ENCODE peak calls at places on chromosomes 4 and X, in four cellular contexts. Y is HepG2, E is K562, R is HEK293T. K is an unnamed sample.
A peak's percentile ranks its signal among the peaks of the same experiment; 100 is the strongest.

GRCh38 chr4:26860922-26861433 is 337 bp downstream of the STIM2 start:
- DNase-seq in R (peak; percentile 13), E (no peak), Y (peak; percentile 10), K (peak; percentile 55)

GRCh38 chrX:152821145-152821765 is 9.3 kb downstream of the CETN2 start:
- DNase-seq in E (peak; percentile 53), R (peak; percentile 75), Y (peak; percentile 23), K (peak; percentile 65)

GRCh38 chr4:109875106-109875505 is 27.2 kb downstream of the LRIT3 start:
- DNase-seq in Y (no peak), E (no peak), R (no peak), K (no peak)

GRCh38 chr4:48570646-48571220 is 80.7 kb downstream of the ZAR1 start:
- DNase-seq in Y (no peak), E (no peak), R (no peak), K (no peak)

GRCh38 chrX:48831909-48832291 is 3.5 kb downstream of the PCSK1N start:
- DNase-seq in E (no peak), R (no peak), Y (no peak), K (peak; percentile 55)

GRCh38 chr4:98284640-98285046 is 23.5 kb downstream of the RAP1GDS1 start:
- DNase-seq in E (no peak), R (peak; percentile 23), Y (no peak), K (peak; percentile 31)

GRCh38 chrX:67555578-67556203 is 11.9 kb downstream of the AR start:
- DNase-seq in R (peak; percentile 48), Y (peak; percentile 8), E (peak; percentile 30), K (peak; percentile 41)

GRCh38 chr4:110265001-110265400 is 66.6 kb upstream of the ELOVL6 start:
- DNase-seq in Y (no peak), E (no peak), R (no peak), K (no peak)

GRCh38 chr4:2250003-2250763 is 8.3 kb upstream of the HAUS3 start:
- DNase-seq in E (no peak), Y (no peak), R (no peak), K (no peak)

GRCh38 chr4:23874536-23874901 is 15.3 kb downstream of the PPARGC1A start:
- DNase-seq in Y (peak; percentile 36), R (no peak), E (no peak), K (no peak)

GRCh38 chr4:112852586-112852985 is 196.9 kb upstream of the ANK2 start:
- DNase-seq in Y (no peak), E (no peak), R (no peak), K (no peak)

GRCh38 chr4:7980036-7980435 is 40.4 kb upstream of the AFAP1 start:
- DNase-seq in R (no peak), E (no peak), Y (no peak), K (no peak)

GRCh38 chr4:137524642-137525384 is 7.5 kb downstream of the PCDH18 start:
- DNase-seq in E (no peak), R (no peak), Y (no peak), K (no peak)

GRCh38 chrX:148567229-148567628 is 66.8 kb downstream of the AFF2 start:
- DNase-seq in R (no peak), Y (no peak), E (peak; percentile 19), K (no peak)

GRCh38 chr4:118352843-118353373 is at the start of gene PRSS12:
- DNase-seq in E (peak; percentile 51), R (peak; percentile 83), Y (peak; percentile 28), K (peak; percentile 87)
- TF ChIP-seq ELF4 in E (no peak), R (no peak), Y (no peak), K (no peak)

DNA sequence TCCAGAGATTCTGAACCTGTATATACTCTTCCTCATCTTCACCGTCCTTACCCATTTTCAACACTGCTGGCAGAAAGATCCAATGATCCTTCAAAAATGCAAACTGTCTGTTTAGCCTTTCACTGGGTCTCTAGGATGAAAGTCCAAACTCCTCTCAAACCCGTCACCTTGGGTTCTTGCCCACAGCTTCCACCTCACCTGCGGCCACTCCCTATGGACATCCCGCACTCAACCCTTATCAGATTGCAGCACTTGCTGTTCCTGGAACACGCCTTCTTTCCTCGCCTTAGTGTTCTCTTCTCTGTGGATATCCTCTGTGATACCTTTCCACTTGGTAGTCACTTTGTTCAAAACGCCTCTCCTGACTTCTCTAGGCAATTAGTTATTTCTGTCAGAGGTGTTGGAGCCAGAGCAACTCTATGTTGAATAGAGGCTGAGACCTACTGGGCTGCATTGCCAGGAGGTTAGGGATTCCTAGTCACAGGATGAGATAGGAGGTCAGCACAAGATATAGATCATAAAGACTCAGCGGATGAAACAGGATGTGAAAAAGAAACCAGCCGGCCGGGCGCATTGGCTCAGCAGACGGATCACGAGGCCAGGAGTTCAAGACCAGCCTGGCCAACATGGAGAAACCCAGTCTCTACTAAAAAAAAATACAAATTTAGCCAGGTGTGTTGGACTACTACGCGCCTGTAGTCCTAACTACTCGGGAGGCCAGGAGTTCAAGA is 4.2 kb upstream of the NOCT start:
- DNase-seq in E (peak; percentile 20), Y (no peak), R (no peak), K (no peak)
- TF ChIP-seq ELF4 in E (no peak), Y (no peak), R (no peak), K (no peak)

DNA sequence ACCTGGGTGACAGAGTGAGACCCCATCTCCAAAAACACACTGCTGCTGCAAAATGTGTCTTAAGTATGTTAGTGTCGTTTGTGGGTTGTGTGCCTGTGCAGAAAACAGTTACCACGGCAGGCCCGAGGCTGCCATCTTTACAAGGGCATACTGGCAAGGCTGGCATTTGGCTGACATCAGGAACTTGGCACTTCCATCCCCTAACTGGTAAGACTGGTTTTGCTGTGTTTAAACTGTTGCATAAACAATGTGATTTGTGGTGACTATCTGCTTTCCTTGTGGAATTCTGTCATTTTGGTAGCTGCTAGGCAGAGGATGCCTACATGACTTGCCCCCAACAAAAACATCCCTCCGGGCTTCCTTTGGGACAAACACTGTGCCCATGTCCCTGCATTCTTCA is 12.3 kb downstream of the LRP2BP start:
- DNase-seq in E (no peak), R (no peak), Y (no peak), K (no peak)
- TF ChIP-seq ELF4 in E (no peak), R (no peak), Y (no peak), K (no peak)

GRCh38 chr4:118905546-118905945 is 16.9 kb downstream of the SYNPO2 start:
- DNase-seq in Y (no peak), E (peak; percentile 11), R (no peak), K (no peak)
- TF ChIP-seq ELF4 in Y (no peak), E (no peak), R (no peak), K (no peak)

DNA sequence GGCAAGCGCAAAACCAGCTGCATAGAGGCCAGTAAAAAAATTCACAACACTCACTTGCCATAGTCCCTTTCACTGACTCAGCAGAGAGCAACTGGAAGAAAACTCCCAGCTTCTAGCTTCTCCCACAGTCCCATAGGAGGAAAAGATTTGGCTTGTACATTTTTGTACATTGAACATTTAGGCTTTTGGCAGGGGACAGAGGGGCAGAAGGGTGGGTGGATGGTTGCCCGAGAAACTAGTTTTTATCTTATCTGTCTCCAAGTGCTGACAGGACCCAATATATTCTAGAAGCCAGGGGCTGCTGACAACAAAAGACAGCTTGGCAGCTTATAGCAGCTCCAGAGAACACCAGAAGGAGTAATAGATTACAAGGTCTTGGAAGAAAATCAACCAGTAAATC is 124.7 kb downstream of the NDST3 start:
- DNase-seq in E (no peak), Y (no peak), R (no peak), K (no peak)
- TF ChIP-seq ELF4 in E (no peak), Y (no peak), R (no peak), K (no peak)

DNA sequence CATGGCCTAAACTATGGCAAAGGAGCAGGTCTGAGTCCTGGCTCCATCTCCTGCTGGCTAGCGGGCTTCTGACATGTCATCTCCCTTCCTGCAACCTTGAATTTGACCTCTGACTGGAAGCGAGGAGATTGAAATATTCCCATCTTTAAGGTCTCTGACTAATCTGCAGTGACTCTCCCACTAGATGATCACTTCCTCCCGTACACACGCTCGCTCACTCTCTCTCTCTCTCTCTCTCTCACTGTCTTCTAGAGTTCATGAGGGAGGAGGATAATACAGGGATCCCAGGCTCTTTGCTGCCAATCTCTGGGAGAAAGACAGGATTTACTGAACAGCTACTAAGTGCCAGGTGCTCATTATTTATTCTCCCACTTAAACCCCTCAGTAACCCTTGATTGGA is 193.7 kb upstream of the C1QTNF7 start:
- DNase-seq in Y (no peak), E (no peak), R (no peak), K (no peak)
- TF ChIP-seq ELF4 in Y (no peak), E (no peak), R (no peak), K (no peak)

DNA sequence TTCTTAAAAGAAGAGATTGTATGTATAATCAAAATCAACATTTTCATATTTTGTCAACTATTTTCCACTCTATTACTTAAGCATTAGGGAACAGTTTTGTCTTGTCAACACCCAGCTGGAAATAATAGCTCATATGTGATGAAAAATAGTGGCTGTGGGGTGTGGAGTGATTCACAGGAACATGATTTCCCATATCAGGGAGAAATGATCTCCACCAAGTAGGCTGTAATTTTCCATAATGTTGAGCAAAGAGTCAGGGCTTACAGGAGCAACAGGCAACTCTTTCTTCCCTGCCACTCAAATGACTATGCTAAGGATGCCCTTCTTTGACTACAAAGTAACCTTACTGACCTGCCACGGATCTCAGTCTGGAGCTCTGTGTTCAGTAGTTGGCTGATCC is 89.9 kb upstream of the GATB start:
- DNase-seq in E (no peak), R (no peak), Y (no peak), K (no peak)
- TF ChIP-seq ELF4 in E (no peak), R (no peak), Y (no peak), K (no peak)

GRCh38 chr4:156568041-156568440 is 403.6 kb downstream of the PDGFC start:
- DNase-seq in Y (no peak), R (no peak), E (no peak), K (no peak)
- TF ChIP-seq ELF4 in Y (no peak), R (no peak), E (no peak), K (no peak)

GRCh38 chr4:15303052-15303641 is 124.7 kb upstream of the C1QTNF7 start:
- DNase-seq in E (no peak), R (no peak), Y (peak; percentile 64), K (no peak)
- TF ChIP-seq ELF4 in E (no peak), R (no peak), Y (no peak), K (no peak)

DNA sequence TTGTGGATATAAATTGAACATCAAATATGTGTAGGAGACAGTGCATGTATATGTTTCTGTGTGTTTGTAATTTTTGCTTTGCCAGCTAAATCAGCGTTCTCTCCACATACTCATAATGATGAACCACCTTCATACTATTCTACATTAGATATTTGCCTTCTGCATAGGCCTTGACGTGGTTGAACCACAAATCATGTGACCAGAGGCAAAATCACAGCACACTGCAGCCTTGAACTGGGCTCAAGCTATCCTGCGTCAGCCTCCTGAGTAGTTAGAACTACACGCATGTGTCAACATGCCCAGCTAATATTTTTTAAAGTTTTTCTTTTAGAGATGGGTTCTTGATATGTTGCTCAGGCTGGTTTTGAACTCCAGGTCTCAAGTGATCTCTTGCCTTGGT is 9.5 kb downstream of the UBQLN2 start:
- DNase-seq in R (no peak), Y (no peak), E (no peak), K (no peak)
- TF ChIP-seq ELF4 in R (no peak), Y (no peak), E (no peak), K (no peak)

K was measured in WTC11.